ENCODE peak calls at places on chromosomes 1 and 21, in five cellular contexts. One of them, this sample, is unnamed.

GRCh38 chr1:25651036-25651640 is 34.5 kb downstream of the MAN1C1 start:
- DNase-seq in NCI-H510A treated with DMSO at 0.1 percent for 48 hours: no peak
- DNase-seq in Kasumi-1: no peak
- DNase-seq in activated CD8-positive, alpha-beta memory T cell treated with anti-CD3 and anti-CD28 coated beads for 24 hours: peak
- DNase-seq in NCI-H345: no peak
- DNase-seq in this sample: no peak

GRCh38 chr1:29004288-29004687 is 89.9 kb downstream of the EPB41 start:
- DNase-seq in NCI-H510A treated with DMSO at 0.1 percent for 48 hours: no peak
- DNase-seq in Kasumi-1: no peak
- DNase-seq in activated CD8-positive, alpha-beta memory T cell treated with anti-CD3 and anti-CD28 coated beads for 24 hours: no peak
- DNase-seq in NCI-H345: no peak
- DNase-seq in this sample: no peak

GRCh38 chr1:181324797-181325616 is 158.3 kb upstream of the CACNA1E start:
- DNase-seq in NCI-H510A treated with DMSO at 0.1 percent for 48 hours: no peak
- DNase-seq in Kasumi-1: no peak
- DNase-seq in activated CD8-positive, alpha-beta memory T cell treated with anti-CD3 and anti-CD28 coated beads for 24 hours: peak
- DNase-seq in NCI-H345: no peak
- DNase-seq in this sample: no peak

GRCh38 chr1:164748253-164748899 is 189.4 kb downstream of the PBX1 start:
- DNase-seq in NCI-H510A treated with DMSO at 0.1 percent for 48 hours: no peak
- DNase-seq in Kasumi-1: no peak
- DNase-seq in activated CD8-positive, alpha-beta memory T cell treated with anti-CD3 and anti-CD28 coated beads for 24 hours: no peak
- DNase-seq in NCI-H345: no peak
- DNase-seq in this sample: peak

GRCh38 chr1:14787604-14788003 is 189.1 kb downstream of the KAZN start:
- DNase-seq in NCI-H510A treated with DMSO at 0.1 percent for 48 hours: peak
- DNase-seq in Kasumi-1: no peak
- DNase-seq in activated CD8-positive, alpha-beta memory T cell treated with anti-CD3 and anti-CD28 coated beads for 24 hours: no peak
- DNase-seq in NCI-H345: peak
- DNase-seq in this sample: no peak

GRCh38 chr1:14294860-14295259 is 303.6 kb upstream of the KAZN start:
- DNase-seq in NCI-H510A treated with DMSO at 0.1 percent for 48 hours: no peak
- DNase-seq in Kasumi-1: no peak
- DNase-seq in activated CD8-positive, alpha-beta memory T cell treated with anti-CD3 and anti-CD28 coated beads for 24 hours: no peak
- DNase-seq in NCI-H345: no peak
- DNase-seq in this sample: no peak

GRCh38 chr1:8217011-8217711 is 100.8 kb upstream of the SLC45A1 start:
- DNase-seq in NCI-H510A treated with DMSO at 0.1 percent for 48 hours: no peak
- DNase-seq in Kasumi-1: no peak
- DNase-seq in activated CD8-positive, alpha-beta memory T cell treated with anti-CD3 and anti-CD28 coated beads for 24 hours: peak
- DNase-seq in NCI-H345: no peak
- DNase-seq in this sample: peak

GRCh38 chr1:155078496-155079209 is at the start of gene EFNA3:
- DNase-seq in NCI-H510A treated with DMSO at 0.1 percent for 48 hours: no peak
- DNase-seq in Kasumi-1: no peak
- DNase-seq in activated CD8-positive, alpha-beta memory T cell treated with anti-CD3 and anti-CD28 coated beads for 24 hours: peak
- DNase-seq in NCI-H345: peak
- DNase-seq in this sample: peak

GRCh38 chr1:199246716-199247115 is 607.9 kb downstream of the PTPRC start:
- DNase-seq in NCI-H510A treated with DMSO at 0.1 percent for 48 hours: no peak
- DNase-seq in Kasumi-1: no peak
- DNase-seq in activated CD8-positive, alpha-beta memory T cell treated with anti-CD3 and anti-CD28 coated beads for 24 hours: no peak
- DNase-seq in NCI-H345: no peak
- DNase-seq in this sample: no peak

GRCh38 chr1:21573475-21573874 is 64.3 kb downstream of the ALPL start:
- DNase-seq in NCI-H510A treated with DMSO at 0.1 percent for 48 hours: no peak
- DNase-seq in Kasumi-1: no peak
- DNase-seq in activated CD8-positive, alpha-beta memory T cell treated with anti-CD3 and anti-CD28 coated beads for 24 hours: no peak
- DNase-seq in NCI-H345: no peak
- DNase-seq in this sample: no peak

GRCh38 chr1:14415396-14415795 is 183.1 kb upstream of the KAZN start:
- DNase-seq in NCI-H510A treated with DMSO at 0.1 percent for 48 hours: no peak
- DNase-seq in Kasumi-1: no peak
- DNase-seq in activated CD8-positive, alpha-beta memory T cell treated with anti-CD3 and anti-CD28 coated beads for 24 hours: no peak
- DNase-seq in NCI-H345: peak
- DNase-seq in this sample: no peak

GRCh38 chr1:31822766-31823165 is 6.9 kb upstream of the SPOCD1 start:
- DNase-seq in NCI-H510A treated with DMSO at 0.1 percent for 48 hours: no peak
- DNase-seq in Kasumi-1: no peak
- DNase-seq in activated CD8-positive, alpha-beta memory T cell treated with anti-CD3 and anti-CD28 coated beads for 24 hours: peak
- DNase-seq in NCI-H345: no peak
- DNase-seq in this sample: peak

GRCh38 chr1:113534875-113535274 is 144.6 kb downstream of the MAGI3 start:
- DNase-seq in NCI-H510A treated with DMSO at 0.1 percent for 48 hours: no peak
- DNase-seq in Kasumi-1: no peak
- DNase-seq in activated CD8-positive, alpha-beta memory T cell treated with anti-CD3 and anti-CD28 coated beads for 24 hours: no peak
- DNase-seq in NCI-H345: no peak
- DNase-seq in this sample: no peak

GRCh38 chr1:84853743-84854721 is 39.0 kb downstream of the LPAR3 start:
- DNase-seq in NCI-H510A treated with DMSO at 0.1 percent for 48 hours: no peak
- DNase-seq in Kasumi-1: peak
- DNase-seq in activated CD8-positive, alpha-beta memory T cell treated with anti-CD3 and anti-CD28 coated beads for 24 hours: no peak
- DNase-seq in NCI-H345: no peak
- DNase-seq in this sample: peak

GRCh38 chr1:226063362-226064167 is 1.0 kb downstream of the H3-3A start:
- DNase-seq in NCI-H510A treated with DMSO at 0.1 percent for 48 hours: peak
- DNase-seq in Kasumi-1: peak
- DNase-seq in activated CD8-positive, alpha-beta memory T cell treated with anti-CD3 and anti-CD28 coated beads for 24 hours: peak
- DNase-seq in NCI-H345: peak
- DNase-seq in this sample: peak

GRCh38 chr1:201828451-201828819 is 522 bp upstream of the IPO9 start:
- DNase-seq in NCI-H510A treated with DMSO at 0.1 percent for 48 hours: peak
- DNase-seq in Kasumi-1: no peak
- DNase-seq in activated CD8-positive, alpha-beta memory T cell treated with anti-CD3 and anti-CD28 coated beads for 24 hours: no peak
- DNase-seq in NCI-H345: no peak
- DNase-seq in this sample: no peak

GRCh38 chr1:118214866-118215265 is 29.8 kb upstream of the SPAG17 start:
- DNase-seq in NCI-H510A treated with DMSO at 0.1 percent for 48 hours: no peak
- DNase-seq in Kasumi-1: no peak
- DNase-seq in activated CD8-positive, alpha-beta memory T cell treated with anti-CD3 and anti-CD28 coated beads for 24 hours: no peak
- DNase-seq in NCI-H345: no peak
- DNase-seq in this sample: no peak

GRCh38 chr1:153777648-153778047 is 2.4 kb downstream of the SLC27A3 start:
- DNase-seq in NCI-H510A treated with DMSO at 0.1 percent for 48 hours: no peak
- DNase-seq in Kasumi-1: no peak
- DNase-seq in activated CD8-positive, alpha-beta memory T cell treated with anti-CD3 and anti-CD28 coated beads for 24 hours: no peak
- DNase-seq in NCI-H345: no peak
- DNase-seq in this sample: peak

GRCh38 chr1:212503714-212504113 is 71.0 kb downstream of the NENF start:
- DNase-seq in NCI-H510A treated with DMSO at 0.1 percent for 48 hours: no peak
- DNase-seq in Kasumi-1: no peak
- DNase-seq in activated CD8-positive, alpha-beta memory T cell treated with anti-CD3 and anti-CD28 coated beads for 24 hours: no peak
- DNase-seq in NCI-H345: no peak
- DNase-seq in this sample: no peak

GRCh38 chr1:201282931-201283829 is at the start of gene PKP1:
- DNase-seq in NCI-H510A treated with DMSO at 0.1 percent for 48 hours: peak
- DNase-seq in Kasumi-1: no peak
- DNase-seq in activated CD8-positive, alpha-beta memory T cell treated with anti-CD3 and anti-CD28 coated beads for 24 hours: peak
- DNase-seq in NCI-H345: no peak
- DNase-seq in this sample: no peak

GRCh38 chr1:229058111-229058551 is 212.8 kb upstream of the RAB4A start:
- DNase-seq in NCI-H510A treated with DMSO at 0.1 percent for 48 hours: peak
- DNase-seq in Kasumi-1: no peak
- DNase-seq in activated CD8-positive, alpha-beta memory T cell treated with anti-CD3 and anti-CD28 coated beads for 24 hours: peak
- DNase-seq in NCI-H345: peak
- DNase-seq in this sample: no peak

GRCh38 chr1:3717041-3717714 is 35.1 kb upstream of the CCDC27 start:
- DNase-seq in NCI-H510A treated with DMSO at 0.1 percent for 48 hours: peak
- DNase-seq in Kasumi-1: peak
- DNase-seq in activated CD8-positive, alpha-beta memory T cell treated with anti-CD3 and anti-CD28 coated beads for 24 hours: no peak
- DNase-seq in NCI-H345: peak
- DNase-seq in this sample: no peak

GRCh38 chr1:81799939-81800740 is 594 bp upstream of the ADGRL2 start:
- DNase-seq in NCI-H510A treated with DMSO at 0.1 percent for 48 hours: peak
- DNase-seq in Kasumi-1: peak
- DNase-seq in activated CD8-positive, alpha-beta memory T cell treated with anti-CD3 and anti-CD28 coated beads for 24 hours: no peak
- DNase-seq in NCI-H345: peak
- DNase-seq in this sample: peak

GRCh38 chr1:221829327-221830011 is 87.6 kb upstream of the DUSP10 start:
- DNase-seq in NCI-H510A treated with DMSO at 0.1 percent for 48 hours: no peak
- DNase-seq in Kasumi-1: peak
- DNase-seq in activated CD8-positive, alpha-beta memory T cell treated with anti-CD3 and anti-CD28 coated beads for 24 hours: no peak
- DNase-seq in NCI-H345: no peak
- DNase-seq in this sample: peak

GRCh38 chr1:2914702-2915101 is 106.6 kb upstream of the ACTRT2 start:
- DNase-seq in NCI-H510A treated with DMSO at 0.1 percent for 48 hours: no peak
- DNase-seq in Kasumi-1: no peak
- DNase-seq in activated CD8-positive, alpha-beta memory T cell treated with anti-CD3 and anti-CD28 coated beads for 24 hours: no peak
- DNase-seq in NCI-H345: no peak
- DNase-seq in this sample: no peak

GRCh38 chr1:54975709-54976108 is 4.7 kb upstream of the TMEM61 start:
- DNase-seq in NCI-H510A treated with DMSO at 0.1 percent for 48 hours: peak
- DNase-seq in Kasumi-1: no peak
- DNase-seq in activated CD8-positive, alpha-beta memory T cell treated with anti-CD3 and anti-CD28 coated beads for 24 hours: no peak
- DNase-seq in NCI-H345: peak
- DNase-seq in this sample: no peak

GRCh38 chr1:42822833-42823392 is 5.7 kb upstream of the SVBP start:
- DNase-seq in NCI-H510A treated with DMSO at 0.1 percent for 48 hours: no peak
- DNase-seq in Kasumi-1: no peak
- DNase-seq in activated CD8-positive, alpha-beta memory T cell treated with anti-CD3 and anti-CD28 coated beads for 24 hours: no peak
- DNase-seq in NCI-H345: peak
- DNase-seq in this sample: peak

GRCh38 chr1:185585770-185586169 is 148.4 kb upstream of the HMCN1 start:
- DNase-seq in NCI-H510A treated with DMSO at 0.1 percent for 48 hours: no peak
- DNase-seq in Kasumi-1: no peak
- DNase-seq in activated CD8-positive, alpha-beta memory T cell treated with anti-CD3 and anti-CD28 coated beads for 24 hours: no peak
- DNase-seq in NCI-H345: no peak
- DNase-seq in this sample: no peak

GRCh38 chr1:191963781-191964455 is 194.3 kb upstream of the RGS18 start:
- DNase-seq in NCI-H510A treated with DMSO at 0.1 percent for 48 hours: no peak
- DNase-seq in Kasumi-1: no peak
- DNase-seq in activated CD8-positive, alpha-beta memory T cell treated with anti-CD3 and anti-CD28 coated beads for 24 hours: no peak
- DNase-seq in NCI-H345: no peak
- DNase-seq in this sample: no peak

GRCh38 chr1:213466578-213466977 is 415.5 kb downstream of the RPS6KC1 start:
- DNase-seq in NCI-H510A treated with DMSO at 0.1 percent for 48 hours: no peak
- DNase-seq in Kasumi-1: no peak
- DNase-seq in activated CD8-positive, alpha-beta memory T cell treated with anti-CD3 and anti-CD28 coated beads for 24 hours: no peak
- DNase-seq in NCI-H345: no peak
- DNase-seq in this sample: no peak

GRCh38 chr1:62321438-62321837 is 2.2 kb upstream of the KANK4 start:
- DNase-seq in NCI-H510A treated with DMSO at 0.1 percent for 48 hours: no peak
- DNase-seq in Kasumi-1: no peak
- DNase-seq in activated CD8-positive, alpha-beta memory T cell treated with anti-CD3 and anti-CD28 coated beads for 24 hours: no peak
- DNase-seq in NCI-H345: no peak
- DNase-seq in this sample: peak

GRCh38 chr1:77014396-77014795 is 147.1 kb downstream of the ST6GALNAC5 start:
- DNase-seq in NCI-H510A treated with DMSO at 0.1 percent for 48 hours: no peak
- DNase-seq in Kasumi-1: no peak
- DNase-seq in activated CD8-positive, alpha-beta memory T cell treated with anti-CD3 and anti-CD28 coated beads for 24 hours: no peak
- DNase-seq in NCI-H345: no peak
- DNase-seq in this sample: no peak

GRCh38 chr21:37614351-37614875 is 247.8 kb downstream of the DYRK1A start:
- DNase-seq in NCI-H510A treated with DMSO at 0.1 percent for 48 hours: no peak
- DNase-seq in Kasumi-1: no peak
- DNase-seq in activated CD8-positive, alpha-beta memory T cell treated with anti-CD3 and anti-CD28 coated beads for 24 hours: no peak
- DNase-seq in NCI-H345: no peak
- DNase-seq in this sample: no peak

GRCh38 chr1:189609206-189609605 is 868.5 kb downstream of the BRINP3 start:
- DNase-seq in NCI-H510A treated with DMSO at 0.1 percent for 48 hours: no peak
- DNase-seq in Kasumi-1: no peak
- DNase-seq in activated CD8-positive, alpha-beta memory T cell treated with anti-CD3 and anti-CD28 coated beads for 24 hours: no peak
- DNase-seq in NCI-H345: no peak
- DNase-seq in this sample: no peak

GRCh38 chr1:67978988-67979516 is 71.4 kb downstream of the DIRAS3 start:
- DNase-seq in NCI-H510A treated with DMSO at 0.1 percent for 48 hours: no peak
- DNase-seq in Kasumi-1: no peak
- DNase-seq in activated CD8-positive, alpha-beta memory T cell treated with anti-CD3 and anti-CD28 coated beads for 24 hours: no peak
- DNase-seq in NCI-H345: no peak
- DNase-seq in this sample: peak

GRCh38 chr1:27122652-27123051 is 32.3 kb downstream of the SLC9A1 start:
- DNase-seq in NCI-H510A treated with DMSO at 0.1 percent for 48 hours: peak
- DNase-seq in Kasumi-1: peak
- DNase-seq in activated CD8-positive, alpha-beta memory T cell treated with anti-CD3 and anti-CD28 coated beads for 24 hours: no peak
- DNase-seq in NCI-H345: peak
- DNase-seq in this sample: peak

GRCh38 chr21:32457360-32457840 is 44.9 kb downstream of the EVA1C start:
- DNase-seq in NCI-H510A treated with DMSO at 0.1 percent for 48 hours: no peak
- DNase-seq in Kasumi-1: no peak
- DNase-seq in activated CD8-positive, alpha-beta memory T cell treated with anti-CD3 and anti-CD28 coated beads for 24 hours: no peak
- DNase-seq in NCI-H345: no peak
- DNase-seq in this sample: peak

GRCh38 chr1:1120866-1121563 is 5.1 kb upstream of the C1orf159 start:
- DNase-seq in NCI-H510A treated with DMSO at 0.1 percent for 48 hours: no peak
- DNase-seq in Kasumi-1: no peak
- DNase-seq in activated CD8-positive, alpha-beta memory T cell treated with anti-CD3 and anti-CD28 coated beads for 24 hours: no peak
- DNase-seq in NCI-H345: no peak
- DNase-seq in this sample: no peak

GRCh38 chr1:3463408-3463811 is 8.9 kb downstream of the ARHGEF16 start:
- DNase-seq in NCI-H510A treated with DMSO at 0.1 percent for 48 hours: no peak
- DNase-seq in Kasumi-1: no peak
- DNase-seq in activated CD8-positive, alpha-beta memory T cell treated with anti-CD3 and anti-CD28 coated beads for 24 hours: no peak
- DNase-seq in NCI-H345: no peak
- DNase-seq in this sample: no peak

GRCh38 chr21:19850157-19850556 is 1148.1 kb upstream of the NCAM2 start:
- DNase-seq in NCI-H510A treated with DMSO at 0.1 percent for 48 hours: no peak
- DNase-seq in Kasumi-1: no peak
- DNase-seq in activated CD8-positive, alpha-beta memory T cell treated with anti-CD3 and anti-CD28 coated beads for 24 hours: no peak
- DNase-seq in NCI-H345: no peak
- DNase-seq in this sample: no peak